ENCODE peak calls at places on chromosome X, in ten cellular contexts. K is stomach, W is SK-N-SH, Z is endothelial cell of umbilical vein, H is GM23338, D is K562, I is sigmoid colon, P is esophagus muscularis mucosa, U is suprapubic skin, F is breast epithelium. A is an unnamed sample. For H3K4me1, the result is how much of the 10 kb centered on the place peaks cover.

GRCh38 chrX:107171369-107172102 is 34.7 kb downstream of the NUP62CL start:
- DNase-seq in K (no peak), W (no peak), Z (no peak), H (no peak), D (no peak), I (no peak), P (no peak), U (no peak), F (no peak), A (no peak)

GRCh38 chrX:129433461-129433860 is 89.8 kb downstream of the SMARCA1 start:
- DNase-seq in K (no peak), W (no peak), Z (no peak), H (no peak), D (no peak), I (no peak), P (no peak), U (no peak), F (no peak), A (no peak)

GRCh38 chrX:103107836-103108235 is 14.9 kb upstream of the NXF3 start:
- DNase-seq in K (no peak), W (no peak), Z (no peak), H (no peak), D (no peak), I (no peak), P (no peak), U (no peak), F (no peak), A (no peak)

GRCh38 chrX:112857478-112857878 is 16.8 kb upstream of the AMOT start:
- DNase-seq in K (no peak), W (no peak), Z (no peak), H (no peak), D (no peak), I (no peak), P (no peak), U (no peak), F (no peak), A (no peak)

GRCh38 chrX:150635952-150636351 is 57.2 kb upstream of the MTMR1 start:
- DNase-seq in K (no peak), W (no peak), Z (peak), H (no peak), D (no peak), I (no peak), P (no peak), U (no peak), F (no peak), A (no peak)

GRCh38 chrX:133681416-133681815 is 266.1 kb upstream of the GPC4 start:
- DNase-seq in K (no peak), W (no peak), Z (no peak), H (no peak), D (no peak), I (no peak), P (no peak), U (no peak), F (no peak), A (no peak)

GRCh38 chrX:31851761-31852160 is 779.9 kb upstream of the FTHL17 start:
- DNase-seq in K (no peak), W (no peak), Z (no peak), H (no peak), D (no peak), I (no peak), P (no peak), U (no peak), F (no peak), A (no peak)

GRCh38 chrX:105829006-105829405 is 6.7 kb downstream of the NRK start:
- DNase-seq in K (no peak), W (no peak), Z (peak), H (no peak), D (no peak), I (no peak), P (no peak), U (no peak), F (no peak), A (no peak)

GRCh38 chrX:107448625-107449468 is 605 bp upstream of the FRMPD3 start:
- DNase-seq in K (no peak), W (peak), Z (no peak), H (peak), D (no peak), I (no peak), P (no peak), U (no peak), F (no peak), A (no peak)

GRCh38 chrX:127302841-127303240 is 483.3 kb downstream of the PRR32 start:
- DNase-seq in K (no peak), W (no peak), Z (no peak), H (no peak), D (no peak), I (no peak), P (no peak), U (no peak), F (no peak), A (no peak)

GRCh38 chrX:47483310-47484268 is 567 bp upstream of the ZNF41 start:
- DNase-seq in K (no peak), W (peak), Z (peak), H (peak), D (peak), I (peak), P (no peak), U (no peak), F (no peak), A (peak)

GRCh38 chrX:23012636-23013035 is 12.9 kb downstream of the DDX53 start:
- DNase-seq in K (no peak), W (no peak), Z (no peak), H (no peak), D (no peak), I (no peak), P (no peak), U (no peak), F (no peak), A (no peak)

GRCh38 chrX:119041175-119041574 is 31.6 kb upstream of the CT47C1 start:
- DNase-seq in K (peak), W (no peak), Z (peak), H (no peak), D (peak), I (peak), P (no peak), U (no peak), F (peak), A (no peak)

GRCh38 chrX:104343408-104344129 is 88.8 kb upstream of the ESX1 start:
- DNase-seq in K (peak), W (peak), Z (peak), H (peak), D (peak), I (no peak), P (no peak), U (no peak), F (no peak), A (no peak)

GRCh38 chrX:67408423-67409079 is 135.3 kb upstream of the AR start:
- DNase-seq in K (no peak), W (no peak), Z (no peak), H (no peak), D (no peak), I (no peak), P (no peak), U (no peak), F (no peak), A (no peak)

GRCh38 chrX:38991656-38992558 is 190.6 kb downstream of the MID1IP1 start:
- DNase-seq in K (no peak), W (no peak), Z (no peak), H (no peak), D (no peak), I (no peak), P (no peak), U (no peak), F (no peak), A (no peak)

GRCh38 chrX:153333821-153334653 is at the start of gene ZNF275:
- DNase-seq in K (peak), W (peak), Z (peak), H (peak), D (peak), I (peak), P (peak), U (peak), F (peak), A (peak)

GRCh38 chrX:125953769-125954168 is 212.3 kb downstream of the DCAF12L2 start:
- DNase-seq in K (no peak), W (no peak), Z (no peak), H (no peak), D (no peak), I (no peak), P (no peak), U (no peak), F (no peak), A (no peak)

GRCh38 chrX:13747836-13748235 is 13.3 kb downstream of the OFD1 start:
- DNase-seq in K (peak), W (peak), Z (peak), H (peak), D (peak), I (no peak), P (no peak), U (no peak), F (no peak), A (no peak)

GRCh38 chrX:56248492-56248891 is 16.3 kb downstream of the KLF8 start:
- DNase-seq in K (peak), W (peak), Z (peak), H (peak), D (peak), I (peak), P (no peak), U (no peak), F (no peak), A (no peak)

GRCh38 chrX:109537324-109537665 is 651 bp downstream of the NXT2 start:
- DNase-seq in K (peak), W (no peak), Z (no peak), H (peak), D (no peak), I (no peak), P (no peak), U (no peak), F (peak), A (no peak)

GRCh38 chrX:85084770-85085393 is 81.2 kb downstream of the APOOL start:
- DNase-seq in K (no peak), W (peak), Z (peak), H (peak), D (peak), I (no peak), P (no peak), U (no peak), F (no peak), A (no peak)

GRCh38 chrX:71909956-71910355 is 689 bp upstream of the NHSL2 start:
- DNase-seq in K (no peak), W (no peak), Z (no peak), H (peak), D (no peak), I (peak), P (no peak), U (no peak), F (no peak), A (no peak)

GRCh38 chrX:102723456-102723855 is 2.9 kb downstream of the GPRASP3 start:
- DNase-seq in K (no peak), W (no peak), Z (no peak), H (peak), D (no peak), I (no peak), P (no peak), U (no peak), F (no peak), A (no peak)

GRCh38 chrX:12770440-12770839 is 20.8 kb upstream of the PRPS2 start:
- DNase-seq in K (no peak), W (peak), Z (peak), H (peak), D (peak), I (no peak), P (no peak), U (no peak), F (no peak), A (no peak)

GRCh38 chrX:72003811-72004750 is 93.4 kb downstream of the NHSL2 start:
- DNase-seq in K (peak), W (peak), Z (peak), H (peak), D (no peak), I (peak), P (no peak), U (no peak), F (peak), A (no peak)

GRCh38 chrX:103811858-103812257 is 20.2 kb downstream of the RAB9B start:
- DNase-seq in K (no peak), W (no peak), Z (no peak), H (no peak), D (no peak), I (no peak), P (no peak), U (no peak), F (no peak), A (no peak)

GRCh38 chrX:30635630-30636029 is 17.6 kb upstream of the GK start:
- DNase-seq in K (no peak), W (peak), Z (peak), H (peak), D (peak), I (no peak), P (no peak), U (no peak), F (no peak), A (no peak)

GRCh38 chrX:110402855-110403230 is 44.2 kb downstream of the RTL9 start:
- DNase-seq in K (no peak), W (no peak), Z (no peak), H (no peak), D (peak), I (no peak), P (no peak), U (no peak), F (no peak), A (no peak)

GRCh38 chrX:128927363-128927762 is 595.9 kb downstream of the SMARCA1 start:
- DNase-seq in K (no peak), W (no peak), Z (no peak), H (no peak), D (no peak), I (no peak), P (no peak), U (no peak), F (no peak), A (no peak)

GRCh38 chrX:16472345-16472744 is 177.6 kb upstream of the S100G start:
- DNase-seq in K (no peak), W (no peak), Z (no peak), H (no peak), D (no peak), I (no peak), P (no peak), U (no peak), F (no peak), A (no peak)

GRCh38 chrX:16466640-16467432 is 183.1 kb upstream of the S100G start:
- DNase-seq in K (no peak), W (no peak), Z (no peak), H (no peak), D (no peak), I (no peak), P (no peak), U (no peak), F (no peak), A (no peak)

GRCh38 chrX:16465081-16465876 is 184.7 kb upstream of the S100G start:
- DNase-seq in K (no peak), W (no peak), Z (no peak), H (no peak), D (no peak), I (no peak), P (no peak), U (no peak), F (no peak), A (no peak)

GRCh38 chrX:16474511-16474910 is 175.4 kb upstream of the S100G start:
- DNase-seq in K (no peak), W (no peak), Z (no peak), H (no peak), D (no peak), I (no peak), P (no peak), U (no peak), F (no peak), A (no peak)

DNA sequence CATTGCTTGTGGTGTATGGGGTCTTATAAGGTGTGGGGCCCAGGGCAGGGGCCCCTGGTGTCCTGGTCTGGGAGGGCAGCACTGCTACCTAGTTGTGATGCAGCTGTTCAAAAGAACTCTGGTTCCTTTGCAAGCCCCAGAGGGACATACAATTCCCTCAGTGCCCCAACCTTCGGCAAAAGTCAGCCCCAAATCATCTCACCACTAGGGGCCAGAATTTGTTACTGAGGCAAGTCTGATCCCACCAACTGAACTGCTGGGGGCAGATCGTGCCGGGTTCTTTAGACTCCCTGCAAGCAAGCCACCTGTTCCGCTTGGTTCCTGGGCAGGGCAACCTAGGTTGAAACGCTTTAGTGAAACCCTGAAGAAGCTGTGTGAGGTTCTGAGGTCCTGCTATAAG is 180.1 kb upstream of the S100G start:
- DNase-seq in K (no peak), W (no peak), Z (no peak), H (peak), D (peak), I (no peak), P (no peak), U (no peak), F (no peak), A (no peak)
- TF ChIP-seq CTCF in K (no peak), W (peak), Z (no peak), H (peak), D (peak), I (no peak), P (no peak), U (no peak), F (no peak), A (no peak)

DNA sequence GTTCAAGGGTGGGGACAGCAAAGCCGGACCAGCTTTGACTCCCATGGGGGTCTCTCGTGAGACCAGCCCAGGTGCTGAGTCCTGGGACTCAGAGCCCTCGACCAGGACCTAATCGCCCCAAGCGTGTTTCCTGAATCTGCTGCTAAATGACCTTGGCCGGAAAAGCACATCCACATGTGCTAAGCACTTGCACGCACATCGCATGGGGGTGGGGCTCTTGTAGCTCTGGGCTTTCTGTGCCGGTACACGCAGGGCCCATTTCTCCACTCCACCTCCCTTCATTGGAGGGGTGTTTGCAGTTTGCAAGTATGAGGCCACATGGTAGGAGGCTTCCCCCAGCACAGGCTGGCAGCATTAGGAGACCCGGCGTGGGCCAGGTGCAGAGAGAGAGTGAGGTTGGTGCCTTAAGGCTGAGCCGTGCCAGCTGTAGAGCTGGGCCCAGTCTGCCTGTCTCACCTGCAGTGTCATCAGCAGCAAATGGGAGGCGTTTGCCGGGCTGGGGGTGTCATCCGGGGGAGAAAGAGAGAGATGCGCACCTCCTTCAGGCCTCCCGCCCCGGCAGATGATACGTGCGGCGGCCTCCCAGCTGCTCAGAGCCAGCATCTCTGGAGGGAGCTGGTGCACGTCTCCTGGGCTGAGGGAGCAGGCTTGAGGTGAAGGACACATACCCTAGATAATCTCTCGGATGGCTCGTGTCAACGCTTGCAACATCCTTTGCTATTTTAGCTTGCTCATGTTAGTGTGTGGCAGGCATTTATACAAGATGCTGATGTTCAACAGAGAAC is 45.2 kb upstream of the CLCN4 start:
- DNase-seq in K (no peak), W (no peak), Z (peak), H (no peak), D (no peak), I (peak), P (no peak), U (no peak), F (no peak), A (peak)
- TF ChIP-seq POLR2AphosphoS5 in K (no peak), W (no peak), Z (no peak), H (no peak), D (no peak), I (no peak), P (peak), U (no peak), F (no peak), A (peak)

GRCh38 chrX:53717205-53717604 is 30.7 kb upstream of the HUWE1 start:
- DNase-seq in K (no peak), W (no peak), Z (no peak), H (no peak), D (no peak), I (no peak), P (no peak), U (no peak), F (no peak), A (no peak)
- H3K4me1 ChIP-seq in K (under half), W (under half), Z (under half), H (under half), D (under half), I (under half), P (under half), U (under half), F (under half), A (under half)

GRCh38 chrX:132612990-132613564 is 124.2 kb upstream of the MBNL3 start:
- DNase-seq in K (peak), W (peak), Z (peak), H (peak), D (peak), I (no peak), P (no peak), U (no peak), F (no peak), A (peak)
- TF ChIP-seq CTCF in K (no peak), W (peak), Z (peak), H (peak), D (peak), I (no peak), P (peak), U (no peak), F (no peak), A (peak)

DNA sequence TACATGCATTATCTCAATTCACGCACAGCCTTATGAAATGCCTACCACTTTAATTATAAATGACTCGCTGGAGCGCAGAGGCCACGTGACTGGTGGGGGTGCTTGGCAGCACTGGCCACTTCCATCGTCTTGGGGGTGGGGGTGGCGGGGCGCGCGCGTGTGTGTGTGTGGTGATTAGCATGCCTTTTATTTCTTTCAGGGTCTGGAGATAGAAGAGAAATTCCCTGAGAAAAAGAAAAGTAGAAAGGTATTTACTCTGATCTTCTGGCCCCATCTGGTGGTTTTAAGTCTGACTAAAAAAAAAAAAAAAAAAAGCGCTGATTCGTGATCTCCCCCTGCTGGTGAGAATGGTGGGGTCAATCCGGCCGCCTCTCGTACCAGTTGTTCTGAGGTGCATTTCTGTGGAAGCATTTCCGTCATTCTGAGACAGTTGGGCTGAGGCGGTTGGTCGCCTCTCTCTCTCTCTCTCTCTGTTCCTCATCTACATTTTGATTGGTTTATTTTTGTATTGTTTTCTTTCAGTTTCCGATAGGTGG is at the start of gene CCNB3:
- DNase-seq in K (peak), W (peak), Z (peak), H (peak), D (peak), I (peak), P (no peak), U (peak), F (peak), A (peak)
- TF ChIP-seq POLR2AphosphoS5 in K (no peak), W (no peak), Z (peak), H (no peak), D (no peak), I (no peak), P (peak), U (no peak), F (no peak), A (no peak)

GRCh38 chrX:100622989-100623388 is 13.6 kb downstream of the TSPAN6 start:
- DNase-seq in K (no peak), W (no peak), Z (no peak), H (no peak), D (no peak), I (no peak), P (no peak), U (no peak), F (no peak), A (no peak)
- H3K4me1 ChIP-seq in K (under half), W (under half), Z (under half), H (under half), D (under half), I (under half), P (under half), U (under half), F (under half), A (under half)

DNA sequence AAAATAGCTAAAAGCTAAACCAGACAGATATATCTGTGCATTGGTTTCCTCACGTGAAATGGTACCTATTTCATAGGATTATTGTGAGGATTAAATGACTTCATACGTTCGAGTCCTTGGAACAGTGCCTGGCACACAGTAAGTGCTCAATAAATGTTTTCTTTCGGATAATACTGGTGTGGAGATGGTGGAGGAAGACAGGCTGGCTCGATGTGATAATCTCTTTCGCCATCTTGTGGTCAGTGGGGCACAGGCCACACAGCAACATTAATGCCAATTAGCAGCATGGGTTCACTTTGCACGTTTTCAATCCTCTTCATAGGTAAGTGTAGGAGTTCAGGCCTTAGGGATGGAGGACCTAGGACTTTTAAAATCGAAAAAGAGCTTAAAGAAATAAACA is 9.3 kb downstream of the PAGE4 start:
- DNase-seq in K (peak), W (peak), Z (peak), H (peak), D (peak), I (no peak), P (no peak), U (no peak), F (no peak), A (no peak)
- TF ChIP-seq CTCF in K (no peak), W (peak), Z (peak), H (peak), D (peak), I (peak), P (peak), U (no peak), F (no peak), A (peak)

A was measured in spleen.